ENCODE peak calls at places on chromosomes 12 and 14, in nine cellular contexts. M is IMR-90, T is GM23248, P is uterus, C is aorta, Q is lower lobe of right lung, E is vagina, R is Karpas-422, K is tibial nerve. N is an unnamed sample. For H3K27me3 and H3K9me3, the result is how much of the 10 kb centered on the place peaks cover.

GRCh38 chr12:129776977-129777667 is 126.7 kb downstream of the TMEM132D start:
- DNase-seq in M (no peak), T (no peak), P (no peak), E (no peak), K (no peak), C (no peak), R (no peak), Q (no peak), N (no peak)

GRCh38 chr12:66352197-66352596 is 49.9 kb downstream of the HELB start:
- DNase-seq in M (peak), C (no peak), Q (no peak), E (no peak), P (no peak), T (peak), R (peak), K (no peak), N (peak)

GRCh38 chr14:49853572-49854375 is 1.2 kb upstream of the NEMF start:
- DNase-seq in C (peak), K (peak), Q (peak), E (no peak), R (peak), M (peak), T (peak), P (peak), N (peak)

GRCh38 chr14:61362072-61362750 is 40.8 kb downstream of the PRKCH start:
- DNase-seq in Q (no peak), T (no peak), E (no peak), R (no peak), K (no peak), M (no peak), C (no peak), P (no peak), N (no peak)

GRCh38 chr14:21096889-21097615 is 1.4 kb downstream of the ZNF219 start:
- DNase-seq in K (no peak), P (no peak), C (no peak), E (no peak), R (no peak), M (no peak), Q (no peak), T (no peak), N (no peak)

GRCh38 chr14:46377305-46377704 is 274.3 kb downstream of the RPL10L start:
- DNase-seq in C (no peak), T (no peak), P (no peak), Q (no peak), K (no peak), E (no peak), M (no peak), R (no peak), N (no peak)

GRCh38 chr12:122795807-122796206 is 21.4 kb downstream of the CCDC62 start:
- DNase-seq in Q (no peak), M (no peak), E (no peak), K (no peak), P (no peak), R (no peak), C (no peak), T (no peak), N (no peak)

GRCh38 chr12:107402041-107403022 is 283.3 kb upstream of the PWP1 start:
- DNase-seq in P (no peak), M (peak), K (peak), R (peak), Q (no peak), E (no peak), C (no peak), T (peak), N (peak)

GRCh38 chr12:16012086-16012485 is 101.0 kb downstream of the DERA start:
- DNase-seq in K (peak), M (peak), E (no peak), P (peak), R (no peak), T (peak), C (peak), Q (peak), N (peak)

GRCh38 chr12:101925352-101925751 is 48.0 kb downstream of the DRAM1 start:
- DNase-seq in M (peak), Q (peak), R (no peak), K (peak), P (peak), T (peak), E (no peak), C (peak), N (peak)

GRCh38 chr14:53967606-53968005 is 11.0 kb upstream of the BMP4 start:
- DNase-seq in Q (no peak), M (no peak), K (no peak), C (no peak), P (no peak), E (no peak), T (no peak), R (no peak), N (no peak)

GRCh38 chr12:44589697-44590096 is 286.4 kb downstream of the NELL2 start:
- DNase-seq in T (no peak), P (no peak), K (no peak), E (no peak), M (no peak), C (no peak), R (no peak), Q (no peak), N (no peak)

GRCh38 chr12:66176525-66176924 is 6.7 kb upstream of the TMBIM4 start:
- DNase-seq in P (no peak), K (no peak), T (no peak), C (no peak), R (peak), M (peak), Q (no peak), E (no peak), N (no peak)

GRCh38 chr12:122852336-122853275 is 17.3 kb downstream of the HIP1R start:
- DNase-seq in Q (no peak), M (no peak), E (no peak), R (no peak), K (no peak), C (no peak), P (no peak), T (peak), N (peak)

GRCh38 chr14:88729159-88729558 is 63.6 kb downstream of the EML5 start:
- DNase-seq in R (no peak), P (no peak), C (no peak), K (no peak), E (no peak), Q (no peak), T (peak), M (peak), N (peak)

GRCh38 chr14:50559990-50560928 is at the start of gene ATL1:
- DNase-seq in T (peak), C (peak), P (peak), Q (peak), K (peak), M (peak), R (peak), E (no peak), N (peak)

GRCh38 chr12:76670776-76671175 is 93.1 kb upstream of the ZDHHC17 start:
- DNase-seq in E (no peak), K (no peak), Q (no peak), P (no peak), T (peak), M (peak), C (no peak), R (no peak), N (no peak)

GRCh38 chr14:65336191-65336591 is 76.3 kb upstream of the FUT8 start:
- DNase-seq in C (no peak), T (peak), E (no peak), K (no peak), M (peak), Q (no peak), P (no peak), R (no peak), N (no peak)

GRCh38 chr14:37596790-37597189 is 1.4 kb downstream of the TTC6 start:
- DNase-seq in K (no peak), E (no peak), R (no peak), Q (no peak), C (no peak), T (no peak), M (no peak), P (no peak), N (no peak)
- H3K27me3 ChIP-seq in K (half or more), E (half or more), R (under half), Q (half or more), C (under half), T (half or more), M (half or more), P (half or more), N (under half)

DNA sequence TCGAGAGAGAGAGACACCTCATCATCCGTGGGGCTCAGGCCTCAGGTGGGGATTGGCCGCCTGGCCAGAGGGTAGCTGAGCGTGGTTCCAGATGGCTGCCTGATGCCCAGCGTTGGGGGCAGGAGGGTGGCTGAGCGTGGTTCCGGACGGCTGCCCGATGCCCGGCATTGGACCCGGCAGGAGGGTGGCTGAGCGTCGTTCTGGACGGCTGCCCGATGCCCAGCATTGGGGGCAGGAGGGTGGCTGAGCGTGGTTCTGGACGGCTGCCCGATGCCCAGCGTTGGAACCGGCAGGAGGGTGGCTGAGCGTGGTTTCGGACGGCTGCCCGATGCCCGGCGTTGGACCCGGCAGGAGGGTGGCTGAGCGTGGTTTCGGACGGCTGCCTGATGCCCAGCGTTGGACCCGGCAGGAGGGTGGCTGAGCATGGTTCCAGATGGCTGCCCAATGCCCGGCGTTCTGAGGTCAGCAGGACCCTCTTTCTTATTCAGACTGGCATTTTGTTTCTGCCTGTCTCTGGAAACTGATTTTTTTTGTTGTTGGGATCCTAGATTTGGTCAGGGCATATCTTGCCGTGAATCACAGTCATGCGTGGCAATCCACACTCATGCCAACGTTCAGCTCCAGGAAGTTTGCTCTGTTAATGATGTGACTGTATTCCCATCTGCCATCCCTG is 40.7 kb downstream of the GALNT9 start:
- DNase-seq in P (no peak), K (no peak), C (no peak), Q (peak), E (no peak), R (no peak), T (no peak), M (no peak), N (no peak)
- H3K9me3 ChIP-seq in P (under half), K (under half), C (under half), Q (under half), E (under half), R (under half), T (under half), M (under half), N (under half)

GRCh38 chr14:79581912-79582576 is 629.3 kb downstream of the DIO2 start:
- DNase-seq in P (no peak), T (peak), C (no peak), E (no peak), R (no peak), M (peak), K (no peak), Q (no peak), N (no peak)
- H3K27ac ChIP-seq in P (no peak), T (no peak), C (no peak), E (no peak), R (no peak), M (peak), K (no peak), Q (no peak), N (no peak)

GRCh38 chr12:104480012-104480411 is 23.3 kb downstream of the CHST11 start:
- DNase-seq in R (no peak), M (no peak), E (no peak), P (no peak), T (no peak), C (no peak), Q (no peak), K (no peak), N (no peak)

GRCh38 chr12:104478396-104479140 is 21.8 kb downstream of the CHST11 start:
- DNase-seq in M (no peak), T (no peak), K (no peak), P (no peak), R (peak), E (no peak), Q (peak), C (no peak), N (no peak)

GRCh38 chr12:104475269-104475668 is 18.5 kb downstream of the CHST11 start:
- DNase-seq in P (no peak), T (no peak), Q (no peak), E (no peak), K (no peak), C (no peak), M (no peak), R (no peak), N (no peak)

GRCh38 chr12:104479141-104479662 is 22.5 kb downstream of the CHST11 start:
- DNase-seq in K (no peak), Q (no peak), E (no peak), R (no peak), P (no peak), T (no peak), M (no peak), C (no peak), N (no peak)

DNA sequence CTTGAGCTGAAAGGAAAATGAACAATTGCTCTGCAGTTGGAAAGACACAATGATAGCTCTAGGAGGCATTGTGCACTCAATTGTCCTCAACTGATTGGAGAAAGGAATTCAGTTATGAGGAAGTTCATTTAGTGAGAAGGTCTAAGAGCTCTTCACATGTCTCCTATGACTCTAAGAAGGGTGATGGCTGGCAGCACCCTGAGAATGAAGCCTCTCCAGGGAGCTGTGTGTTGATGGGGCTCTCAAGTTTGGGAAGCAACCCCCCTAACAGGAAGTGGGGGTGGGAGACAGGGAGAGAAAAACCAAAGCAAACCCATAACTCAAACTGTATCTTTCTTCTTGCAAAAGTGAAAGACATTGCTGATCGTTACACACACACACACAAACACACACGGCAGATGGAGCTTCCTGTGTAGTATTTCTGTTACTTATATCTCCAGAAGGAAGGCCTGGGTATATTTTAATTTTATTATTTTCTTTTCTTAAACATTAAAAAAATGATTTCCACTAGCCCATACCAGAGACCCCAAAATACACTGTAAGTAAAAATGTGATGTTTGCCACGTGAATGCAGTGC is 21.2 kb downstream of the CHST11 start:
- DNase-seq in M (no peak), E (no peak), K (no peak), P (no peak), T (no peak), R (no peak), Q (no peak), C (no peak), N (no peak)
- H3K27me3 ChIP-seq in M (under half), E (under half), K (under half), P (under half), T (under half), R (under half), Q (under half), C (under half), N (under half)

DNA sequence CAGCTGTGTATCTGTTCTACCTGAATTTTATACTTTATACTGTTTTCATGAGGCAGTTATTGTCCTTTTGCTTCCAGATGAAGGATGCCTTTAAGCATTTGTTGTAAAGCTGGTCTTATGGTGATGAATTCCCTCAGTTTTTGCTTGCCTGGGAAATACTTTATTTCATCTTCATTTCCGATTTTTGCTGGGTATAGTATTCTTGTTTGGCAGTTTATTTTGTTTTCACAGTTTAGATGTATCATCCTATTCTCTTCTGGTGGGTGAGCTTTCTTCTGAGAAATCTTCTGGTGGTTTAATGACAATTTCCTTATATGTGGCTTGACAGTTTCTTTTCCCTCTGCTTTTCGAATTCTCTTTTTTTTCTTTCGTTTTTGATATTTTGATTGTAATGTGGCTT is 188.1 kb downstream of the NUBPL start:
- DNase-seq in E (no peak), T (no peak), P (no peak), Q (no peak), C (no peak), K (no peak), R (no peak), M (no peak), N (no peak)
- H3K9me3 ChIP-seq in E (under half), T (under half), P (under half), Q (under half), C (under half), K (half or more), R (under half), M (under half), N (under half)

GRCh38 chr12:1184402-1184801 is 193.4 kb downstream of the ERC1 start:
- DNase-seq in C (no peak), T (peak), Q (no peak), E (no peak), P (no peak), K (no peak), M (peak), R (no peak), N (no peak)
- H3K27ac ChIP-seq in C (no peak), T (peak), Q (no peak), E (no peak), P (no peak), K (no peak), M (no peak), R (no peak), N (no peak)

N was measured in testis.